ENCODE peak calls at places on chromosome 11, in four cellular contexts. Z is choroid plexus epithelial cell, A is uterus, Q is Kasumi-1. V is an unnamed sample.

GRCh38 chr11:35077709-35078695 is 61.0 kb upstream of the CD44 start:
- DNase-seq in Z (peak), A (no peak), Q (peak), V (peak)

GRCh38 chr11:15944460-15944859 is 411.9 kb downstream of the SOX6 start:
- DNase-seq in Z (no peak), A (no peak), Q (no peak), V (no peak)

GRCh38 chr11:122853261-122853660 is 15.0 kb downstream of the CRTAM start:
- DNase-seq in Z (no peak), A (no peak), Q (no peak), V (no peak)

GRCh38 chr11:120096756-120097191 is 41.1 kb downstream of the TRIM29 start:
- DNase-seq in Z (no peak), A (peak), Q (no peak), V (no peak)

GRCh38 chr11:82823635-82824614 is 76.3 kb downstream of the PRCP start:
- DNase-seq in Z (no peak), A (no peak), Q (no peak), V (no peak)

GRCh38 chr11:78782725-78783124 is 208.1 kb upstream of the NARS2 start:
- DNase-seq in Z (peak), A (no peak), Q (no peak), V (no peak)

GRCh38 chr11:119489087-119489486 is 66.1 kb upstream of the THY1 start:
- DNase-seq in Z (no peak), A (no peak), Q (no peak), V (no peak)

GRCh38 chr11:79694368-79694767 is 253.5 kb upstream of the TENM4 start:
- DNase-seq in Z (no peak), A (no peak), Q (no peak), V (no peak)

GRCh38 chr11:57935402-57936049 is 88.2 kb upstream of the OR9Q1 start:
- DNase-seq in Z (no peak), A (no peak), Q (no peak), V (no peak)

GRCh38 chr11:102914238-102915043 is 39.7 kb upstream of the MMP12 start:
- DNase-seq in Z (peak), A (peak), Q (peak), V (peak)

GRCh38 chr11:123213307-123213708 is 18.3 kb upstream of the CLMP start:
- DNase-seq in Z (no peak), A (no peak), Q (no peak), V (no peak)

GRCh38 chr11:76175731-76176303 is 30.5 kb downstream of the WNT11 start:
- DNase-seq in Z (no peak), A (no peak), Q (no peak), V (no peak)